ENCODE peak calls at places on chromosome 3, in nine cellular contexts. B is T-helper 2 cell, P is HTR-8/SVneo, U is substantia nigra, Q is adipocyte, Y is EH, W is cerebellum, E is iPS-NIHi11, I is SHP77. R is an unnamed sample.

GRCh38 chr3:174483254-174483653 is 375.9 kb upstream of the NAALADL2 start:
- DNase-seq in I (no peak), Y (no peak), P (no peak), B (no peak), E (no peak), U (no peak), Q (no peak), W (no peak), R (no peak)

GRCh38 chr3:17329932-17330331 is 412.5 kb downstream of the TBC1D5 start:
- DNase-seq in I (no peak), Y (no peak), Q (no peak), U (no peak), P (no peak), B (no peak), E (no peak), W (no peak), R (no peak)

GRCh38 chr3:146594843-146595482 is 10.2 kb downstream of the PLSCR5 start:
- DNase-seq in E (no peak), Q (peak; percentile 55), W (no peak), I (no peak), Y (peak; percentile 22), U (no peak), B (no peak), P (no peak), R (no peak)

GRCh38 chr3:147297756-147298155 is 108.6 kb downstream of the ZIC4 start:
- DNase-seq in P (no peak), W (no peak), I (no peak), Y (no peak), U (no peak), E (no peak), Q (no peak), B (no peak), R (no peak)

GRCh38 chr3:97970929-97971460 is 1.2 kb downstream of the RIOX2 start:
- DNase-seq in E (no peak), Y (no peak), P (no peak), I (no peak), Q (no peak), U (no peak), W (no peak), B (no peak), R (no peak)

GRCh38 chr3:38538773-38539353 is 42.7 kb downstream of the EXOG start:
- DNase-seq in P (no peak), U (no peak), Y (no peak), B (no peak), E (no peak), I (no peak), W (no peak), Q (peak; percentile 5), R (no peak)

GRCh38 chr3:62246094-62246493 is 127.3 kb downstream of the FEZF2 start:
- DNase-seq in I (no peak), U (no peak), B (no peak), Q (no peak), Y (no peak), W (no peak), P (no peak), E (no peak), R (no peak)

GRCh38 chr3:176155012-176155411 is 1042.3 kb downstream of the TBL1XR1 start:
- DNase-seq in W (no peak), I (no peak), Y (no peak), B (no peak), Q (no peak), P (no peak), U (no peak), E (no peak), R (no peak)

GRCh38 chr3:66693461-66693912 is 192.7 kb upstream of the LRIG1 start:
- DNase-seq in B (no peak), I (no peak), W (no peak), P (no peak), E (no peak), Y (no peak), Q (peak; percentile 19), U (peak; percentile 44), R (no peak)

GRCh38 chr3:149472393-149472792 is 2.1 kb upstream of the TM4SF4 start:
- DNase-seq in E (no peak), Q (peak; percentile 54), P (no peak), I (peak; percentile 78), Y (peak; percentile 61), W (no peak), B (no peak), U (no peak), R (no peak)

GRCh38 chr3:64815195-64815627 is 127.4 kb upstream of the ADAMTS9 start:
- DNase-seq in W (no peak), E (no peak), Y (no peak), P (no peak), Q (peak; percentile 80), U (no peak), B (no peak), I (no peak), R (no peak)

GRCh38 chr3:151107701-151108100 is 22.2 kb downstream of the MED12L start:
- DNase-seq in I (no peak), P (no peak), Y (no peak), E (no peak), U (no peak), B (no peak), Q (no peak), W (no peak), R (no peak)

GRCh38 chr3:148791296-148791695 is 36.3 kb upstream of the CPB1 start:
- DNase-seq in P (no peak), E (no peak), W (peak; percentile 83), B (no peak), I (peak; percentile 66), Q (no peak), Y (no peak), U (no peak), R (no peak)

GRCh38 chr3:179082416-179082815 is 10.8 kb upstream of the ZMAT3 start:
- DNase-seq in B (no peak), Q (no peak), P (no peak), I (no peak), W (no peak), U (no peak), E (no peak), Y (peak; percentile 22), R (no peak)

GRCh38 chr3:150303776-150304175 is 104.3 kb upstream of the TSC22D2 start:
- DNase-seq in I (no peak), Q (no peak), B (no peak), U (no peak), W (no peak), P (no peak), E (peak; percentile 31), Y (no peak), R (no peak)

GRCh38 chr3:10160346-10160745 is 4.4 kb upstream of the IRAK2 start:
- DNase-seq in P (no peak), I (no peak), B (no peak), E (no peak), W (no peak), Q (no peak), Y (peak; percentile 34), U (no peak), R (no peak)

GRCh38 chr3:151328298-151329036 is 882 bp downstream of the P2RY13 start:
- DNase-seq in W (no peak), U (no peak), P (no peak), E (no peak), I (no peak), B (no peak), Y (peak; percentile 3), Q (peak; percentile 66), R (peak; percentile 16)

GRCh38 chr3:100149713-100150112 is 35.4 kb upstream of the FILIP1L start:
- DNase-seq in E (no peak), I (no peak), U (no peak), P (no peak), Q (no peak), W (no peak), Y (no peak), B (no peak), R (no peak)

GRCh38 chr3:114803042-114803695 is 343.9 kb downstream of the ZBTB20 start:
- DNase-seq in P (no peak), Q (no peak), U (no peak), W (peak; percentile 32), B (no peak), I (no peak), Y (peak; percentile 28), E (no peak), R (no peak)

GRCh38 chr3:47359283-47359682 is 21.5 kb upstream of the PTPN23 start:
- DNase-seq in E (no peak), P (no peak), B (no peak), U (no peak), I (no peak), Q (no peak), Y (no peak), W (no peak), R (no peak)

GRCh38 chr3:97863775-97864174 is 42.0 kb downstream of the CRYBG3 start:
- DNase-seq in W (no peak), Q (no peak), B (no peak), I (no peak), Y (no peak), P (no peak), E (no peak), U (no peak), R (no peak)

GRCh38 chr3:51673802-51674654 is 3.0 kb downstream of the TEX264 start:
- DNase-seq in Y (no peak), U (no peak), Q (no peak), W (no peak), I (no peak), E (no peak), P (no peak), B (no peak), R (peak; percentile 7)

GRCh38 chr3:130393594-130393993 is 48.1 kb downstream of the COL6A5 start:
- DNase-seq in W (no peak), Y (no peak), E (no peak), P (no peak), U (no peak), I (no peak), B (no peak), Q (no peak), R (no peak)

GRCh38 chr3:66910721-66911120 is 87.4 kb upstream of the KBTBD8 start:
- DNase-seq in E (no peak), W (no peak), I (no peak), P (no peak), U (no peak), B (no peak), Q (no peak), Y (no peak), R (no peak)

GRCh38 chr3:108013141-108014055 is 77.4 kb downstream of the CD47 start:
- DNase-seq in P (no peak), W (peak; percentile 49), I (no peak), E (no peak), Y (no peak), U (no peak), B (no peak), Q (no peak), R (no peak)

GRCh38 chr3:125042725-125043406 is 12.9 kb downstream of the HEG1 start:
- DNase-seq in Q (peak; percentile 46), B (no peak), P (no peak), E (no peak), I (no peak), Y (peak; percentile 78), W (no peak), U (no peak), R (no peak)

GRCh38 chr3:168581718-168582332 is 486.1 kb upstream of the GOLIM4 start:
- DNase-seq in P (no peak), Q (peak; percentile 28), U (peak; percentile 0), W (peak; percentile 61), E (peak; percentile 24), Y (no peak), B (no peak), I (no peak), R (no peak)

GRCh38 chr3:126126292-126126691 is 42.4 kb upstream of the SLC41A3 start:
- DNase-seq in W (no peak), U (no peak), B (no peak), P (no peak), I (no peak), Y (no peak), Q (no peak), E (no peak), R (no peak)

GRCh38 chr3:157353657-157354056 is 83.0 kb upstream of the PTX3 start:
- DNase-seq in P (no peak), W (no peak), Y (no peak), Q (no peak), I (no peak), E (no peak), U (no peak), B (no peak), R (no peak)

GRCh38 chr3:186342197-186342596 is 19.8 kb downstream of the DGKG start:
- DNase-seq in W (no peak), Q (no peak), P (no peak), E (no peak), U (no peak), Y (no peak), I (no peak), B (no peak), R (no peak)

GRCh38 chr3:114846252-114846651 is 300.8 kb downstream of the ZBTB20 start:
- DNase-seq in Y (no peak), Q (no peak), I (no peak), W (no peak), B (no peak), E (no peak), P (no peak), U (no peak), R (no peak)

R was measured in stimulated activated naive CD8-positive, alpha-beta T cell treated with anti-CD3 and anti-CD28 coated beads, Interleukin-15, Interleukin-2, amounts not matched to agents 100 U/mL and 50 U/mL, for 24 hours.